ENCODE peak calls at places on chromosome 1, in five cellular contexts. X, K, O, R and U are unnamed samples.

GRCh38 chr1:224747578-224747977 is 131.5 kb downstream of the CNIH3 start:
- DNase-seq in X (peak; percentile 85), K (no peak), O (peak; percentile 31), R (no peak), U (peak; percentile 49)

GRCh38 chr1:116167625-116168276 is 56.6 kb downstream of the MAB21L3 start:
- DNase-seq in X (peak; percentile 48), K (peak; percentile 36), O (no peak), R (no peak), U (no peak)

GRCh38 chr1:179865377-179865776 is 12.2 kb downstream of the TOR1AIP2 start:
- DNase-seq in X (no peak), K (no peak), O (no peak), R (no peak), U (no peak)

GRCh38 chr1:216815239-216815955 is 92.2 kb upstream of the ESRRG start:
- DNase-seq in X (no peak), K (no peak), O (no peak), R (no peak), U (peak; percentile 69)

GRCh38 chr1:114345930-114346479 is 165.0 kb downstream of the TRIM33 start:
- DNase-seq in X (peak; percentile 27), K (peak; percentile 48), O (no peak), R (peak; percentile 22), U (no peak)

GRCh38 chr1:107122241-107122640 is 18.6 kb upstream of the NTNG1 start:
- DNase-seq in X (peak; percentile 16), K (no peak), O (no peak), R (no peak), U (no peak)

GRCh38 chr1:64167176-64167575 is 36.2 kb upstream of the UBE2U start:
- DNase-seq in X (peak; percentile 57), K (no peak), O (no peak), R (no peak), U (peak; percentile 31)

GRCh38 chr1:189859385-189859977 is 618.2 kb downstream of the BRINP3 start:
- DNase-seq in X (no peak), K (no peak), O (no peak), R (no peak), U (no peak)

GRCh38 chr1:231423648-231424047 is 1.6 kb upstream of the EGLN1 start:
- DNase-seq in X (no peak), K (no peak), O (no peak), R (no peak), U (no peak)

GRCh38 chr1:87436534-87436933 is 107.9 kb downstream of the LMO4 start:
- DNase-seq in X (no peak), K (no peak), O (no peak), R (no peak), U (no peak)

GRCh38 chr1:226733876-226734414 is 5.1 kb downstream of the ITPKB start:
- DNase-seq in X (peak; percentile 12), K (no peak), O (no peak), R (no peak), U (no peak)
- H3K4me3 ChIP-seq in X (no peak overlapping the region), K (peak overlapping the region; percentile 22), O (peak overlapping the region; percentile 94), R (no peak overlapping the region), U (no peak overlapping the region)

DNA sequence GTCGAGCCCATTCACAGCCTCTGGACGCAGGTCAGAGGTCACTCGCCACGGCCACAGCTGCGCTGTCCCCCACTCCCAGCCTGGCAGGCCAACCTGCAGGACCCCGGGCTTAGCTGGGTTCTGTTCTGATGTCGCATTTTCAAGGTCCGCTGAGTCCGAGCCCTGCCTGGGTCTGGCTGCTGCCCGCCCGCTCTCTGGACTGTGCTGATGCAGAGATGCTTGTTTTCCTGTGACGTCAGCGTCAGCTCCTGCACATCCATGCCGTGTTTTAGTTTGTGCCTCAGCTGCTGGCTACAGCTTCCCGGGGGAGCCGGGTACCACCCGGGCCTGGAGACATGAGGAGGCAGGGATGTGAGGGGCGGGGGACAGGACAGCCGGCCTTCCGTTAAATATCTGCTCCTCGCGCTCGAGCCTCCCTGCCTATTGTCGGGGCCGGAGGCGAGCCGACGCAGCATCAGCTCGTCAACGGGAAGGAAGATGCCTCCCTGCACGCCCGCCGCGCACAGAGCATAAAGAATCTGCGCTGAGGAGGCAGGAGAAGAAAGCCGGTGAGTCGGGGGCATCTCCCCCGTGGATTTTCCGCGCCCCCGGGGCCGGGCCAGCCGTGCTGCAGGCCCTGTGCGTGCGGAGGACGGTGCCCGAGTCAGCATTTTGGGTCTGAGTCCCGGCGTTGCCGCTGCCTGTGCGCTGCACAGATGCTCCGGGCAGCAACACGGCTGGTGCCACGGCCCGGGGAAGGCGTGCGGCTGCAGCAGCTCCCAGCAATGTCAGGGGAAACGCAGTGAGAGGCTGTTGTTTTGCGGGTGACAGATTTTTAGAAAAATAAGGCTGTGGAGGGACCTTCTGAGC is 23.4 kb downstream of the PRKCZ start:
- DNase-seq in X (peak; percentile 88), K (no peak), O (peak; percentile 20), R (no peak), U (peak; percentile 25)
- H3K4me3 ChIP-seq in X (peak overlapping the region; percentile 76), K (no peak overlapping the region), O (peak overlapping the region; percentile 45), R (peak overlapping the region; percentile 27), U (peak overlapping the region; percentile 54)

GRCh38 chr1:160206421-160207117 is 1.4 kb downstream of the PEA15 start:
- DNase-seq in X (peak; percentile 91), K (no peak), O (peak; percentile 77), R (no peak), U (peak; percentile 62)
- H3K4me3 ChIP-seq in X (peak overlapping the region; percentile 81), K (peak overlapping the region; percentile 92), O (peak overlapping the region; percentile 96), R (peak overlapping the region; percentile 100), U (peak overlapping the region; percentile 95)

GRCh38 chr1:21668232-21669032 is 725 bp downstream of the RAP1GAP start:
- DNase-seq in X (no peak), K (no peak), O (no peak), R (no peak), U (no peak)
- H3K4me3 ChIP-seq in X (peak overlapping the region; percentile 48), K (no peak overlapping the region), O (peak overlapping the region; percentile 21), R (peak overlapping the region; percentile 15), U (peak overlapping the region; percentile 41)

GRCh38 chr1:145707183-145707867 is at the start of gene PDZK1:
- DNase-seq in X (no peak), K (no peak), O (no peak), R (no peak), U (no peak)

GRCh38 chr1:145711213-145711651 is 4.1 kb upstream of the PDZK1 start:
- DNase-seq in X (no peak), K (no peak), O (no peak), R (no peak), U (no peak)

GRCh38 chr1:145714524-145715111 is 4.7 kb upstream of the CD160 start:
- DNase-seq in X (no peak), K (no peak), O (no peak), R (no peak), U (no peak)

GRCh38 chr1:145708063-145708462 is 895 bp upstream of the PDZK1 start:
- DNase-seq in X (peak; percentile 53), K (no peak), O (no peak), R (no peak), U (no peak)

DNA sequence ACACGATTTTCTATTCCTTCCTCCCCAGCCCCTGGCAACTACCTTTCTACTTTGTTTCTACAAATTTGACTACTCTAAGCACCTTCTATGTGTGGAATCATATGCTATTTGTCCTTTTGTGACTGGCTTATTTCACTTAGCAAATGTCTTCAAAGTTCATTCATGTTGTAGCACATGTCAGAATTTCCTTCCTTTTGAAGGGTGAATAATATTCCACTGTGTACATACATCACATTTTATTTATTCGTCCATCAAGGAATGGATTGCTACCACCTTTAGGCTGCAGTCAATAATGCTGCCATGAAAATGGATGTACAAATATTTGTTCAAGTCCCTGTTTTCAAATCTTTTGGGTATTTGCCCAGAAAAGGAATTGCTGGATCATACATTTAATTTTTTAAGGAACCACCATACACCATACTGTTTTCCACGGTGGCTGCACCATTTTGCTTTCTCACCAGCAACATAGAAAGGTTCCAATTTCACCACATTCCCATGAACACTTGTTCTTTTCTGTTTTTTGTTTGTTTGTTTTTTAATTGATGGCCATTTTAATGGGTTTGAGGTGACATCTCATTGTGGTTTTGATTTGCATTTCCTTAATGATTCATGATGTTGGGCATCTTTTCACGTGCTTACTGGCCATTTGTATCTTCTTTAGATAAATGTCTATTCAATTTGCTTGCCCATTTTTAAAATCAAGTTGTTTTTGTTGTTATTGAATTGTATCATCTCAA is 3.3 kb upstream of the PDZK1 start:
- DNase-seq in X (no peak), K (no peak), O (no peak), R (no peak), U (no peak)
- H3K4me3 ChIP-seq in X (no peak overlapping the region), K (no peak overlapping the region), O (no peak overlapping the region), R (no peak overlapping the region), U (no peak overlapping the region)

GRCh38 chr1:110069302-110070281 is 880 bp downstream of the ALX3 start:
- DNase-seq in X (no peak), K (no peak), O (no peak), R (no peak), U (no peak)

GRCh38 chr1:110067429-110067956 is 3.0 kb downstream of the ALX3 start:
- DNase-seq in X (no peak), K (no peak), O (no peak), R (no peak), U (no peak)

GRCh38 chr1:110065841-110066240 is 4.6 kb downstream of the ALX3 start:
- DNase-seq in X (peak; percentile 40), K (no peak), O (no peak), R (no peak), U (no peak)

GRCh38 chr1:110068646-110069301 is 1.7 kb downstream of the ALX3 start:
- DNase-seq in X (no peak), K (no peak), O (no peak), R (no peak), U (no peak)

GRCh38 chr1:110067957-110068645 is 2.4 kb downstream of the ALX3 start:
- DNase-seq in X (no peak), K (no peak), O (no peak), R (no peak), U (no peak)
- H3K4me3 ChIP-seq in X (no peak overlapping the region), K (no peak overlapping the region), O (no peak overlapping the region), R (no peak overlapping the region), U (no peak overlapping the region)